ENCODE peak calls at places on chromosomes 1 and 21, in six cellular contexts. B, F, W, R, A and J are unnamed samples.

GRCh38 chr1:159756397-159756796 is 24.4 kb upstream of the DUSP23 start:
- DNase-seq in R (no peak), B (no peak), F (no peak), A (no peak), W (peak; percentile 21), J (no peak)

GRCh38 chr1:111469539-111469938 is 4.2 kb upstream of the C1orf162 start:
- DNase-seq in R (no peak), F (no peak), A (no peak), B (no peak), W (no peak), J (no peak)

GRCh38 chr21:37866027-37866426 is 50.2 kb downstream of the KCNJ6 start:
- DNase-seq in W (no peak), A (peak; percentile 33), R (no peak), F (no peak), B (peak; percentile 2), J (no peak)

GRCh38 chr1:29853716-29854330 is 617.5 kb downstream of the PTPRU start:
- DNase-seq in F (no peak), R (no peak), W (no peak), A (no peak), B (no peak), J (no peak)

GRCh38 chr1:184930232-184930631 is 44.1 kb downstream of the NIBAN1 start:
- DNase-seq in B (no peak), A (no peak), F (no peak), R (no peak), W (no peak), J (no peak)

GRCh38 chr1:150165622-150166612 is 16.2 kb downstream of the PLEKHO1 start:
- DNase-seq in W (no peak), F (peak; percentile 54), B (peak; percentile 42), R (peak; percentile 57), A (peak; percentile 66), J (peak; percentile 18)

GRCh38 chr1:86825294-86825693 is 88.6 kb downstream of the SELENOF start:
- DNase-seq in A (no peak), B (no peak), F (no peak), W (no peak), R (no peak), J (no peak)

GRCh38 chr21:42537106-42537742 is 23.6 kb downstream of the SLC37A1 start:
- DNase-seq in R (no peak), B (peak; percentile 6), A (peak; percentile 14), W (no peak), F (no peak), J (no peak)

GRCh38 chr1:44605904-44606615 is 68.2 kb downstream of the TMEM53 start:
- DNase-seq in B (no peak), R (no peak), W (no peak), F (no peak), A (peak; percentile 87), J (no peak)

GRCh38 chr1:64745986-64746940 is 1.4 kb downstream of the RAVER2 start:
- DNase-seq in B (no peak), R (no peak), W (no peak), A (no peak), F (no peak), J (no peak)

GRCh38 chr1:111516008-111516535 is 12.6 kb upstream of the ADORA3 start:
- DNase-seq in F (no peak), B (no peak), R (no peak), W (peak; percentile 39), A (peak; percentile 82), J (no peak)

GRCh38 chr21:43916691-43917514 is 51.9 kb downstream of the AGPAT3 start:
- DNase-seq in B (no peak), A (no peak), W (no peak), F (peak; percentile 59), R (peak; percentile 66), J (no peak)